ENCODE peak calls at places on chromosome 18, in five cellular contexts. W is glomerular endothelial cell; N is iPS DF 19.7; S is pons; B is stimulated activated CD8-positive, alpha-beta memory T cell treated with anti-CD3 and anti-CD28 coated beads, Interleukin-7, amount 100 ng/mL, for 48 hours. U is an unnamed sample.

GRCh38 chr18:12645264-12645663 is 12.6 kb downstream of the SPIRE1 start:
- DNase-seq in W (no peak), N (no peak), S (no peak), B (no peak), U (no peak)

GRCh38 chr18:2304378-2305175 is 266.7 kb downstream of the METTL4 start:
- DNase-seq in W (peak), N (no peak), S (no peak), B (no peak), U (peak)

GRCh38 chr18:2111456-2111855 is 459.8 kb downstream of the METTL4 start:
- DNase-seq in W (no peak), N (no peak), S (no peak), B (no peak), U (no peak)

GRCh38 chr18:13455470-13455869 is 236.9 kb downstream of the LDLRAD4 start:
- DNase-seq in W (no peak), N (no peak), S (no peak), B (no peak), U (no peak)

GRCh38 chr18:23803755-23804154 is 114.5 kb downstream of the LAMA3 start:
- DNase-seq in W (no peak), N (no peak), S (no peak), B (no peak), U (no peak)

GRCh38 chr18:8091042-8091441 is 518.2 kb upstream of the RAB12 start:
- DNase-seq in W (no peak), N (no peak), S (no peak), B (no peak), U (no peak)

GRCh38 chr18:27845897-27846296 is 331.0 kb downstream of the CDH2 start:
- DNase-seq in W (no peak), N (no peak), S (no peak), B (no peak), U (no peak)

GRCh38 chr18:65753520-65753919 is 2.7 kb downstream of the CDH7 start:
- DNase-seq in W (no peak), N (no peak), S (peak), B (no peak), U (peak)

GRCh38 chr18:32511147-32511546 is 40.5 kb upstream of the GAREM1 start:
- DNase-seq in W (no peak), N (no peak), S (no peak), B (no peak), U (no peak)

GRCh38 chr18:8423051-8423558 is 186.1 kb upstream of the RAB12 start:
- DNase-seq in W (peak), N (no peak), S (no peak), B (no peak), U (peak)

GRCh38 chr18:8051388-8051787 is 484.3 kb downstream of the PTPRM start:
- DNase-seq in W (no peak), N (no peak), S (no peak), B (no peak), U (no peak)

GRCh38 chr18:394276-394996 is 106.1 kb downstream of the COLEC12 start:
- DNase-seq in W (no peak), N (no peak), S (no peak), B (no peak), U (no peak)

GRCh38 chr18:31364190-31364589 is 12.4 kb upstream of the DSG4 start:
- DNase-seq in W (no peak), N (no peak), S (no peak), B (no peak), U (no peak)

GRCh38 chr18:7616661-7617060 is 49.5 kb downstream of the PTPRM start:
- DNase-seq in W (no peak), N (no peak), S (no peak), B (no peak), U (no peak)

GRCh38 chr18:58581265-58581664 is 47.6 kb downstream of the ALPK2 start:
- DNase-seq in W (no peak), N (no peak), S (no peak), B (no peak), U (no peak)

GRCh38 chr18:76981388-76981968 is 151.1 kb downstream of the MBP start:
- DNase-seq in W (no peak), N (no peak), S (peak), B (no peak), U (no peak)

GRCh38 chr18:70310560-70311320 is 21.9 kb downstream of the SOCS6 start:
- DNase-seq in W (no peak), N (no peak), S (no peak), B (no peak), U (no peak)

GRCh38 chr18:2847341-2848144 is 737 bp downstream of the EMILIN2 start:
- DNase-seq in W (no peak), N (no peak), S (no peak), B (no peak), U (no peak)

GRCh38 chr18:46324556-46324955 is 220.4 kb downstream of the HAUS1 start:
- DNase-seq in W (no peak), N (no peak), S (peak), B (no peak), U (peak)

GRCh38 chr18:75507636-75508035 is 80.1 kb upstream of the SMIM21 start:
- DNase-seq in W (no peak), N (no peak), S (no peak), B (no peak), U (no peak)

GRCh38 chr18:23547306-23547705 is 39.0 kb downstream of the NPC1 start:
- DNase-seq in W (no peak), N (no peak), S (no peak), B (no peak), U (no peak)

GRCh38 chr18:11925800-11926481 is 17.8 kb upstream of the MPPE1 start:
- DNase-seq in W (no peak), N (no peak), S (no peak), B (no peak), U (no peak)

GRCh38 chr18:62399781-62400308 is 74.7 kb downstream of the TNFRSF11A start:
- DNase-seq in W (peak), N (no peak), S (no peak), B (no peak), U (no peak)